ENCODE peak calls at places on chromosomes 16 and 17, in seven cellular contexts. One of them, this sample, is unnamed. For H3K4me1, the result is how much of the 10 kb centered on the place peaks cover.

GRCh38 chr16:814974-815373 is 14.4 kb upstream of the GNG13 start:
- DNase-seq in cardiac muscle cell: peak
- DNase-seq in A549: no peak
- DNase-seq in transverse colon: no peak
- DNase-seq in psoas muscle: no peak
- DNase-seq in right atrium auricular region: no peak
- DNase-seq in heart right ventricle: no peak
- DNase-seq in this sample: no peak

GRCh38 chr16:48635199-48635718 is 25.3 kb upstream of the N4BP1 start:
- DNase-seq in transverse colon: no peak
- DNase-seq in psoas muscle: no peak
- DNase-seq in right atrium auricular region: no peak
- DNase-seq in A549: no peak
- DNase-seq in cardiac muscle cell: no peak
- DNase-seq in heart right ventricle: no peak
- DNase-seq in this sample: no peak

GRCh38 chr16:19001788-19002187 is 18.1 kb downstream of the TMC7 start:
- DNase-seq in cardiac muscle cell: peak
- DNase-seq in A549: no peak
- DNase-seq in transverse colon: no peak
- DNase-seq in right atrium auricular region: no peak
- DNase-seq in psoas muscle: no peak
- DNase-seq in heart right ventricle: no peak
- DNase-seq in this sample: no peak

GRCh38 chr17:73493212-73493814 is 150.9 kb downstream of the SDK2 start:
- DNase-seq in A549: no peak
- DNase-seq in cardiac muscle cell: no peak
- DNase-seq in heart right ventricle: no peak
- DNase-seq in right atrium auricular region: no peak
- DNase-seq in psoas muscle: no peak
- DNase-seq in transverse colon: no peak
- DNase-seq in this sample: peak

GRCh38 chr17:8726951-8727555 is 17.6 kb downstream of the CCDC42 start:
- DNase-seq in psoas muscle: no peak
- DNase-seq in cardiac muscle cell: peak
- DNase-seq in heart right ventricle: no peak
- DNase-seq in right atrium auricular region: peak
- DNase-seq in A549: no peak
- DNase-seq in transverse colon: no peak
- DNase-seq in this sample: no peak

GRCh38 chr16:53732296-53732929 is 28.5 kb downstream of the FTO start:
- DNase-seq in transverse colon: peak
- DNase-seq in A549: peak
- DNase-seq in right atrium auricular region: no peak
- DNase-seq in psoas muscle: no peak
- DNase-seq in heart right ventricle: no peak
- DNase-seq in cardiac muscle cell: peak
- DNase-seq in this sample: no peak

GRCh38 chr16:47965439-47965838 is 190.4 kb downstream of the ABCC12 start:
- DNase-seq in right atrium auricular region: no peak
- DNase-seq in transverse colon: no peak
- DNase-seq in psoas muscle: no peak
- DNase-seq in cardiac muscle cell: no peak
- DNase-seq in heart right ventricle: no peak
- DNase-seq in A549: no peak
- DNase-seq in this sample: no peak

GRCh38 chr17:39623356-39623950 is 3.3 kb upstream of the PPP1R1B start:
- DNase-seq in A549: peak
- DNase-seq in transverse colon: peak
- DNase-seq in psoas muscle: peak
- DNase-seq in right atrium auricular region: peak
- DNase-seq in heart right ventricle: peak
- DNase-seq in cardiac muscle cell: peak
- DNase-seq in this sample: peak

GRCh38 chr17:83198366-83199341 is 119.2 kb downstream of the METRNL start:
- DNase-seq in psoas muscle: peak
- DNase-seq in A549: no peak
- DNase-seq in heart right ventricle: no peak
- DNase-seq in transverse colon: no peak
- DNase-seq in cardiac muscle cell: no peak
- DNase-seq in right atrium auricular region: no peak
- DNase-seq in this sample: no peak

DNA sequence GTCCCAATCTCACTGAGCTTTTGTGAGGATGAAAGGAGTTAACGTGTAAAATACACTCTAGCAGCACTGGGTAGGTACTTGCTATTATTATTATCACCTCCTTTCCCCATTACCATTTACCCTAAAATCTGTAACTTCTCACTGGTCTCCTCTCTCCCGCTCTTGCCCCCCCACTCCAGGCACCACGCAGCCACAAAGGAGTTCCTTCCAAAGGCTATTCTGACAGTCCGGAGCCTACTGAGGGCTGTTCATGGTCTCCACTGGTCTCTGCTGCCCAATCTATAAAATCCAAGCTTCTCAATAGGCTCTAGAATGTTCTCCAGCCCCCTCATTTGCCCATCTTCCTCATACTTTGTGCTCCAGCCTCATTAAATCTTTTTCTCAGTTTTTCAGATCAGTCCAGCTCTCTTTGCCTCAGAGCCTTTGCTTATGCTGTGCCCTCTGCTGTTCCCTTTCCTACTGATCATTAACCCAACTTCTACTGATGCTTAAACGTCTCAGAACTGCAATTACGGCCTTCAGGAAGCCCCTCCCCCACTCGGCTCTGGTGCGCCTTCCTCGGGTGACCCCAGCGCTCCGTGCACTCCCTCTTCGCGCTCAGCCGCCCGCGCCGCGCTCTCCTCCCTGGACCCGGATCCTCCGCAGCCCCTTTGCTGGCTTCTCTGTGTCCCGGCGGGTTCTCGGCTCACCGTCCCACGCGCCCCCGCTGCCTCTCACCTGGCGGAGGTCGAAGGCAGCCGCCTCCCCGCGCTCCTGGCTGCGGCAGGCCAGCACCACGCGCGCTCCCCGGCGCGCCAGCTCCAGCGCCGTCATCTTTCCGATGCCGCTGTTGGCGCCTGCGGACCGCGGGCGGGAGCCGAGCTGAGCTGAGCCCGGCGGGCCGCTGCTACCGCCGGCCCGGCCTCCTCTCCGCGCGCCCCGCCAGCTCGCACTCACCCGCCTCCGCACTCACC is 737 bp downstream of the DHRS13 start:
- DNase-seq in transverse colon: peak
- DNase-seq in right atrium auricular region: no peak
- DNase-seq in A549: peak
- DNase-seq in psoas muscle: peak
- DNase-seq in heart right ventricle: no peak
- DNase-seq in cardiac muscle cell: peak
- DNase-seq in this sample: peak
- H3K27ac ChIP-seq in transverse colon: peak
- H3K27ac ChIP-seq in right atrium auricular region: peak
- H3K27ac ChIP-seq in A549: peak
- H3K27ac ChIP-seq in psoas muscle: peak
- H3K27ac ChIP-seq in heart right ventricle: peak
- H3K27ac ChIP-seq in cardiac muscle cell: peak
- H3K27ac ChIP-seq in this sample: peak

GRCh38 chr16:30358990-30359870 is 4.1 kb upstream of the CD2BP2 start:
- DNase-seq in cardiac muscle cell: no peak
- DNase-seq in right atrium auricular region: no peak
- DNase-seq in psoas muscle: no peak
- DNase-seq in heart right ventricle: no peak
- DNase-seq in transverse colon: no peak
- DNase-seq in A549: no peak
- DNase-seq in this sample: no peak
- TF ChIP-seq CTCF in cardiac muscle cell: no peak
- TF ChIP-seq CTCF in right atrium auricular region: no peak
- TF ChIP-seq CTCF in psoas muscle: no peak
- TF ChIP-seq CTCF in heart right ventricle: no peak
- TF ChIP-seq CTCF in transverse colon: no peak
- TF ChIP-seq CTCF in A549: no peak
- TF ChIP-seq CTCF in this sample: no peak

DNA sequence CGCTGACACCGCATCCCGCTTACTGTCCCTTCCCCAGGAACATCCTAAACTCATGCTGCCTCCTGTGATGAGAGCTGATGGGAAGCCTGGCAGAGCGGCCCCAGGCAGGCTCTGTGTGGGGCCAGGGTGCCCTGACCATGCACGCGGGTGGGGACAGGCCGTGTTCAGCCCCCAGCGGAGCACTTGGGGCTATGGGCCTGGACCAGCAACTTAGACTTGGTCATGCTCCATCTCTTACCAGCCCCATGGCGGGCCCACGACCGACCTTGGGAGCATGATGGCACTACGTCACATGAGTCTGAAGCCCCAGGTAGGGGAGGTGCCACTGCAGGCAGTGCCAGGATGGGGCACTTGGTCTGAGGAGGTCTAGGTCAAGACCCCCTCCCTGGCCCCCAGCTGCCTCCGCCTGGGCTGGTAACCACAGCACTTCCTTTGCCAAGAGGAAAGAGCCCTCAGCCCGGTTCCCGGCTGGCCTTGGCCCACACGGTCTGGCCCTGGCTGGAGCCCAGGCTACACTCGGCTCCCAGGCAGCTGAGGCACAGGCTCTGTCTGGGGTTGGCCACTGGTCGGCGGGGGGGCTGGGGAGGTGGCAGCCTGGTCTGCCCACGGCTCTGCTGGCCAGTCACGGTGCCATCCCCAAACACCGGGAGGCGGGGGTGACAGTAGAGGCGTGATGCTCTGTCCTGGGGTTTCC is 25.7 kb downstream of the BAHCC1 start:
- DNase-seq in cardiac muscle cell: peak
- DNase-seq in psoas muscle: peak
- DNase-seq in right atrium auricular region: no peak
- DNase-seq in A549: no peak
- DNase-seq in transverse colon: no peak
- DNase-seq in heart right ventricle: peak
- DNase-seq in this sample: no peak
- H3K4me1 ChIP-seq in cardiac muscle cell: under half
- H3K4me1 ChIP-seq in psoas muscle: half or more
- H3K4me1 ChIP-seq in right atrium auricular region: under half
- H3K4me1 ChIP-seq in A549: half or more
- H3K4me1 ChIP-seq in transverse colon: half or more
- H3K4me1 ChIP-seq in heart right ventricle: half or more
- H3K4me1 ChIP-seq in this sample: under half

GRCh38 chr17:3944485-3945388 is 19.5 kb downstream of the ATP2A3 start:
- DNase-seq in psoas muscle: peak
- DNase-seq in heart right ventricle: no peak
- DNase-seq in right atrium auricular region: no peak
- DNase-seq in transverse colon: peak
- DNase-seq in A549: no peak
- DNase-seq in cardiac muscle cell: peak
- DNase-seq in this sample: peak
- H3K27ac ChIP-seq in psoas muscle: peak
- H3K27ac ChIP-seq in heart right ventricle: no peak
- H3K27ac ChIP-seq in right atrium auricular region: no peak
- H3K27ac ChIP-seq in transverse colon: peak
- H3K27ac ChIP-seq in A549: no peak
- H3K27ac ChIP-seq in cardiac muscle cell: no peak
- H3K27ac ChIP-seq in this sample: no peak